ENCODE peak calls at places on chromosomes 12 and 14, in nine cellular contexts. One of them, this sample, is unnamed.

GRCh38 chr12:47777741-47778558 is 4.9 kb downstream of the SLC48A1 start:
- DNase-seq in HFFc6: no peak
- DNase-seq in suprapubic skin: peak; percentile 82
- DNase-seq in fibroblast of the aortic adventitia: no peak
- DNase-seq in BJ: no peak
- DNase-seq in left ventricle myocardium inferior: peak; percentile 49
- DNase-seq in endothelial cell: peak; percentile 47
- DNase-seq in activated B cell treated with CpG ODN at 0.5 μM for 24 hours: no peak
- DNase-seq in PC-9: peak; percentile 42
- DNase-seq in this sample: no peak

GRCh38 chr12:95963104-95963503 is 20.0 kb downstream of the AMDHD1 start:
- DNase-seq in HFFc6: no peak
- DNase-seq in activated B cell treated with CpG ODN at 0.5 μM for 24 hours: no peak
- DNase-seq in suprapubic skin: no peak
- DNase-seq in PC-9: no peak
- DNase-seq in fibroblast of the aortic adventitia: no peak
- DNase-seq in endothelial cell: no peak
- DNase-seq in left ventricle myocardium inferior: no peak
- DNase-seq in BJ: no peak
- DNase-seq in this sample: no peak

GRCh38 chr14:88599761-88600439 is 37.1 kb downstream of the ZC3H14 start:
- DNase-seq in endothelial cell: no peak
- DNase-seq in PC-9: no peak
- DNase-seq in left ventricle myocardium inferior: no peak
- DNase-seq in suprapubic skin: no peak
- DNase-seq in activated B cell treated with CpG ODN at 0.5 μM for 24 hours: no peak
- DNase-seq in HFFc6: no peak
- DNase-seq in BJ: no peak
- DNase-seq in fibroblast of the aortic adventitia: no peak
- DNase-seq in this sample: no peak

GRCh38 chr14:19930617-19931016 is at the start of gene OR4K1:
- DNase-seq in left ventricle myocardium inferior: no peak
- DNase-seq in endothelial cell: no peak
- DNase-seq in PC-9: no peak
- DNase-seq in activated B cell treated with CpG ODN at 0.5 μM for 24 hours: no peak
- DNase-seq in BJ: no peak
- DNase-seq in HFFc6: no peak
- DNase-seq in fibroblast of the aortic adventitia: no peak
- DNase-seq in suprapubic skin: no peak
- DNase-seq in this sample: no peak

GRCh38 chr14:101230161-101230850 is 326.8 kb upstream of the RTL1 start:
- DNase-seq in activated B cell treated with CpG ODN at 0.5 μM for 24 hours: no peak
- DNase-seq in HFFc6: no peak
- DNase-seq in suprapubic skin: no peak
- DNase-seq in fibroblast of the aortic adventitia: no peak
- DNase-seq in BJ: no peak
- DNase-seq in left ventricle myocardium inferior: no peak
- DNase-seq in PC-9: no peak
- DNase-seq in endothelial cell: no peak
- DNase-seq in this sample: no peak

GRCh38 chr14:75604979-75605825 is 26.8 kb downstream of the FLVCR2 start:
- DNase-seq in fibroblast of the aortic adventitia: peak; percentile 49
- DNase-seq in PC-9: no peak
- DNase-seq in HFFc6: no peak
- DNase-seq in endothelial cell: peak; percentile 18
- DNase-seq in activated B cell treated with CpG ODN at 0.5 μM for 24 hours: no peak
- DNase-seq in BJ: no peak
- DNase-seq in left ventricle myocardium inferior: peak; percentile 49
- DNase-seq in suprapubic skin: no peak
- DNase-seq in this sample: no peak

GRCh38 chr12:18752280-18752920 is 14.5 kb downstream of the CAPZA3 start:
- DNase-seq in PC-9: no peak
- DNase-seq in fibroblast of the aortic adventitia: peak; percentile 98
- DNase-seq in activated B cell treated with CpG ODN at 0.5 μM for 24 hours: no peak
- DNase-seq in endothelial cell: peak; percentile 52
- DNase-seq in BJ: peak; percentile 13
- DNase-seq in suprapubic skin: no peak
- DNase-seq in HFFc6: peak; percentile 79
- DNase-seq in left ventricle myocardium inferior: peak; percentile 39
- DNase-seq in this sample: peak; percentile 18

GRCh38 chr14:83164591-83164990 is 1630.9 kb upstream of the SEL1L start:
- DNase-seq in endothelial cell: no peak
- DNase-seq in BJ: no peak
- DNase-seq in activated B cell treated with CpG ODN at 0.5 μM for 24 hours: no peak
- DNase-seq in PC-9: no peak
- DNase-seq in HFFc6: no peak
- DNase-seq in suprapubic skin: no peak
- DNase-seq in left ventricle myocardium inferior: no peak
- DNase-seq in fibroblast of the aortic adventitia: no peak
- DNase-seq in this sample: no peak

GRCh38 chr12:75750950-75751349 is 239.5 kb upstream of the KRR1 start:
- DNase-seq in left ventricle myocardium inferior: no peak
- DNase-seq in endothelial cell: no peak
- DNase-seq in PC-9: no peak
- DNase-seq in BJ: peak; percentile 16
- DNase-seq in suprapubic skin: no peak
- DNase-seq in fibroblast of the aortic adventitia: peak; percentile 97
- DNase-seq in HFFc6: peak; percentile 22
- DNase-seq in activated B cell treated with CpG ODN at 0.5 μM for 24 hours: no peak
- DNase-seq in this sample: no peak

GRCh38 chr12:110343921-110344555 is 59.5 kb downstream of the ANAPC7 start:
- DNase-seq in endothelial cell: no peak
- DNase-seq in fibroblast of the aortic adventitia: no peak
- DNase-seq in activated B cell treated with CpG ODN at 0.5 μM for 24 hours: no peak
- DNase-seq in left ventricle myocardium inferior: no peak
- DNase-seq in PC-9: no peak
- DNase-seq in suprapubic skin: no peak
- DNase-seq in HFFc6: no peak
- DNase-seq in BJ: no peak
- DNase-seq in this sample: no peak

GRCh38 chr14:44979740-44980346 is 17.9 kb downstream of the TOGARAM1 start:
- DNase-seq in left ventricle myocardium inferior: peak; percentile 63
- DNase-seq in activated B cell treated with CpG ODN at 0.5 μM for 24 hours: no peak
- DNase-seq in suprapubic skin: no peak
- DNase-seq in fibroblast of the aortic adventitia: no peak
- DNase-seq in endothelial cell: no peak
- DNase-seq in BJ: no peak
- DNase-seq in PC-9: no peak
- DNase-seq in HFFc6: no peak
- DNase-seq in this sample: no peak

GRCh38 chr12:95790912-95791849 is 617 bp upstream of the NTN4 start:
- DNase-seq in HFFc6: no peak
- DNase-seq in BJ: no peak
- DNase-seq in endothelial cell: peak; percentile 19
- DNase-seq in fibroblast of the aortic adventitia: peak; percentile 31
- DNase-seq in PC-9: peak; percentile 80
- DNase-seq in activated B cell treated with CpG ODN at 0.5 μM for 24 hours: peak; percentile 26
- DNase-seq in left ventricle myocardium inferior: no peak
- DNase-seq in suprapubic skin: no peak
- DNase-seq in this sample: peak; percentile 29

GRCh38 chr14:87866116-87866515 is 126.9 kb downstream of the GALC start:
- DNase-seq in endothelial cell: no peak
- DNase-seq in HFFc6: no peak
- DNase-seq in activated B cell treated with CpG ODN at 0.5 μM for 24 hours: no peak
- DNase-seq in left ventricle myocardium inferior: no peak
- DNase-seq in BJ: no peak
- DNase-seq in PC-9: no peak
- DNase-seq in fibroblast of the aortic adventitia: no peak
- DNase-seq in suprapubic skin: no peak
- DNase-seq in this sample: no peak

GRCh38 chr14:106141242-106142220 is 615.1 kb downstream of the TMEM121 start:
- DNase-seq in PC-9: no peak
- DNase-seq in fibroblast of the aortic adventitia: no peak
- DNase-seq in activated B cell treated with CpG ODN at 0.5 μM for 24 hours: no peak
- DNase-seq in BJ: no peak
- DNase-seq in endothelial cell: no peak
- DNase-seq in suprapubic skin: no peak
- DNase-seq in left ventricle myocardium inferior: no peak
- DNase-seq in HFFc6: no peak
- DNase-seq in this sample: no peak

GRCh38 chr12:57452181-57452936 is 2.7 kb upstream of the INHBE start:
- DNase-seq in PC-9: no peak
- DNase-seq in BJ: peak; percentile 70
- DNase-seq in activated B cell treated with CpG ODN at 0.5 μM for 24 hours: no peak
- DNase-seq in HFFc6: peak; percentile 84
- DNase-seq in left ventricle myocardium inferior: peak; percentile 38
- DNase-seq in endothelial cell: no peak
- DNase-seq in fibroblast of the aortic adventitia: peak; percentile 86
- DNase-seq in suprapubic skin: no peak
- DNase-seq in this sample: peak; percentile 60

GRCh38 chr12:78672033-78672432 is 192.5 kb upstream of the SYT1 start:
- DNase-seq in HFFc6: no peak
- DNase-seq in left ventricle myocardium inferior: no peak
- DNase-seq in fibroblast of the aortic adventitia: no peak
- DNase-seq in endothelial cell: no peak
- DNase-seq in activated B cell treated with CpG ODN at 0.5 μM for 24 hours: no peak
- DNase-seq in PC-9: no peak
- DNase-seq in BJ: no peak
- DNase-seq in suprapubic skin: no peak
- DNase-seq in this sample: no peak

GRCh38 chr14:68244272-68244975 is 424.8 kb downstream of the RAD51B start:
- DNase-seq in PC-9: no peak
- DNase-seq in left ventricle myocardium inferior: no peak
- DNase-seq in fibroblast of the aortic adventitia: peak; percentile 72
- DNase-seq in suprapubic skin: no peak
- DNase-seq in BJ: no peak
- DNase-seq in activated B cell treated with CpG ODN at 0.5 μM for 24 hours: no peak
- DNase-seq in HFFc6: no peak
- DNase-seq in endothelial cell: no peak
- DNase-seq in this sample: no peak
- TF ChIP-seq CTCF in PC-9: no peak
- TF ChIP-seq CTCF in left ventricle myocardium inferior: no peak
- TF ChIP-seq CTCF in fibroblast of the aortic adventitia: no peak
- TF ChIP-seq CTCF in suprapubic skin: no peak
- TF ChIP-seq CTCF in BJ: no peak
- TF ChIP-seq CTCF in activated B cell treated with CpG ODN at 0.5 μM for 24 hours: no peak
- TF ChIP-seq CTCF in HFFc6: no peak
- TF ChIP-seq CTCF in endothelial cell: no peak
- TF ChIP-seq CTCF in this sample: no peak

DNA sequence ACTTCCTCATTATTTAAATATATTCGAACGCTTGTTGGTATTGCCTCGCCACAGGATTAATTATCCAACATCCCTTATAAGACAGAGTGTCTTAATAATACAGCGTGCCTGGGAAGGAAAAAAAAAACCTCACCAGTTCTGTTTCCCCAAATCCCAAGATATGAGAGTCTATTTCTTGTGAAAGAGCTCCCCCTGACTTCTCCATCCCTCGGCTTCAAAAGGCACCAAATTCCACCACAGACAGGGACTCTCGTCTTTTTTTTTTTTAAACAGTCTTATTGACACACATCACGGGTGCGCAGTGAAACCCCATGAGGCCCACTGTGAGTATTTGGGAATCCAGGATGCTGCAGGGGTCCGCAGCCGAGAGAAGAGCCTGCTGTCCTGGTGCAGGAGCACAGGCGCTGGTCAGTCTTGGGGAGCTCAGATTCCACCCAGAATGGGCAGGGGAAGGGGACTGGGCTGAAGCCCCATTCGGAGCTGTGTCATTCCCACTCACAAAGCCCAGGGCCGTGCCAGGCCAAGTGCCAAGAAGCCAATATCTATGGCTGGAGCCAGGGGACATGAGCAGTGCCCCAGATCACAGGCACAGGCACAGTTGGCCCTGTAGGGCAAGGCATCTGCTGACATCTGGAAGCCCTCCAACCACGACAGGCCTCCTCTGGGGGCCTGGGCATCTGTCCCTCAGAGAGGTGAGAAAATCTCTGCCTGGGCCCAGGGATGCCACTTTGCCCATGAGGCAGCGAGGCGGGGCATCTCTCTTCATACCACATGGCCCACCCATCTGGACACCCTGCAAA is 71.9 kb downstream of the BCL11B start:
- DNase-seq in activated B cell treated with CpG ODN at 0.5 μM for 24 hours: no peak
- DNase-seq in suprapubic skin: no peak
- DNase-seq in PC-9: no peak
- DNase-seq in endothelial cell: no peak
- DNase-seq in fibroblast of the aortic adventitia: no peak
- DNase-seq in left ventricle myocardium inferior: peak; percentile 53
- DNase-seq in BJ: no peak
- DNase-seq in HFFc6: no peak
- DNase-seq in this sample: no peak
- TF ChIP-seq CTCF in activated B cell treated with CpG ODN at 0.5 μM for 24 hours: no peak
- TF ChIP-seq CTCF in suprapubic skin: no peak
- TF ChIP-seq CTCF in PC-9: no peak
- TF ChIP-seq CTCF in endothelial cell: no peak
- TF ChIP-seq CTCF in fibroblast of the aortic adventitia: no peak
- TF ChIP-seq CTCF in left ventricle myocardium inferior: peak; percentile 9
- TF ChIP-seq CTCF in BJ: peak; percentile 3
- TF ChIP-seq CTCF in HFFc6: peak; percentile 16
- TF ChIP-seq CTCF in this sample: no peak

GRCh38 chr12:62259311-62259992 is 752 bp upstream of the USP15 start:
- DNase-seq in left ventricle myocardium inferior: no peak
- DNase-seq in HFFc6: no peak
- DNase-seq in BJ: no peak
- DNase-seq in suprapubic skin: no peak
- DNase-seq in activated B cell treated with CpG ODN at 0.5 μM for 24 hours: no peak
- DNase-seq in PC-9: no peak
- DNase-seq in endothelial cell: no peak
- DNase-seq in fibroblast of the aortic adventitia: no peak
- DNase-seq in this sample: no peak
- TF ChIP-seq CTCF in left ventricle myocardium inferior: no peak
- TF ChIP-seq CTCF in HFFc6: no peak
- TF ChIP-seq CTCF in BJ: no peak
- TF ChIP-seq CTCF in suprapubic skin: no peak
- TF ChIP-seq CTCF in activated B cell treated with CpG ODN at 0.5 μM for 24 hours: no peak
- TF ChIP-seq CTCF in PC-9: no peak
- TF ChIP-seq CTCF in endothelial cell: no peak
- TF ChIP-seq CTCF in fibroblast of the aortic adventitia: no peak
- TF ChIP-seq CTCF in this sample: no peak

GRCh38 chr14:93079865-93080403 is 35.8 kb downstream of the ITPK1 start:
- DNase-seq in suprapubic skin: no peak
- DNase-seq in BJ: no peak
- DNase-seq in fibroblast of the aortic adventitia: no peak
- DNase-seq in activated B cell treated with CpG ODN at 0.5 μM for 24 hours: no peak
- DNase-seq in PC-9: no peak
- DNase-seq in left ventricle myocardium inferior: no peak
- DNase-seq in HFFc6: no peak
- DNase-seq in endothelial cell: no peak
- DNase-seq in this sample: no peak

GRCh38 chr14:93076755-93077154 is 39.0 kb downstream of the ITPK1 start:
- DNase-seq in HFFc6: no peak
- DNase-seq in fibroblast of the aortic adventitia: no peak
- DNase-seq in suprapubic skin: no peak
- DNase-seq in endothelial cell: no peak
- DNase-seq in PC-9: no peak
- DNase-seq in left ventricle myocardium inferior: no peak
- DNase-seq in BJ: no peak
- DNase-seq in activated B cell treated with CpG ODN at 0.5 μM for 24 hours: no peak
- DNase-seq in this sample: no peak

GRCh38 chr14:93081875-93082570 is 33.7 kb downstream of the ITPK1 start:
- DNase-seq in fibroblast of the aortic adventitia: no peak
- DNase-seq in HFFc6: no peak
- DNase-seq in left ventricle myocardium inferior: no peak
- DNase-seq in suprapubic skin: no peak
- DNase-seq in endothelial cell: no peak
- DNase-seq in PC-9: no peak
- DNase-seq in activated B cell treated with CpG ODN at 0.5 μM for 24 hours: no peak
- DNase-seq in BJ: no peak
- DNase-seq in this sample: no peak

GRCh38 chr14:93078830-93079229 is 36.9 kb downstream of the ITPK1 start:
- DNase-seq in endothelial cell: no peak
- DNase-seq in activated B cell treated with CpG ODN at 0.5 μM for 24 hours: no peak
- DNase-seq in BJ: peak; percentile 92
- DNase-seq in PC-9: no peak
- DNase-seq in left ventricle myocardium inferior: no peak
- DNase-seq in HFFc6: peak; percentile 79
- DNase-seq in fibroblast of the aortic adventitia: peak; percentile 75
- DNase-seq in suprapubic skin: no peak
- DNase-seq in this sample: no peak

GRCh38 chr14:93079321-93079720 is 36.4 kb downstream of the ITPK1 start:
- DNase-seq in HFFc6: no peak
- DNase-seq in PC-9: no peak
- DNase-seq in BJ: no peak
- DNase-seq in fibroblast of the aortic adventitia: no peak
- DNase-seq in activated B cell treated with CpG ODN at 0.5 μM for 24 hours: no peak
- DNase-seq in suprapubic skin: no peak
- DNase-seq in endothelial cell: no peak
- DNase-seq in left ventricle myocardium inferior: no peak
- DNase-seq in this sample: no peak
- TF ChIP-seq CTCF in HFFc6: peak; percentile 54
- TF ChIP-seq CTCF in PC-9: no peak
- TF ChIP-seq CTCF in BJ: peak; percentile 28
- TF ChIP-seq CTCF in fibroblast of the aortic adventitia: no peak
- TF ChIP-seq CTCF in activated B cell treated with CpG ODN at 0.5 μM for 24 hours: no peak
- TF ChIP-seq CTCF in suprapubic skin: no peak
- TF ChIP-seq CTCF in endothelial cell: no peak
- TF ChIP-seq CTCF in left ventricle myocardium inferior: no peak
- TF ChIP-seq CTCF in this sample: no peak